ENCODE peak calls at places on chromosome 21, in ten cellular contexts. W is neural crest cell, P is NCI-H748 treated with DMSO at 0.1 percent for 48 hours, Z is progenitor cell of endocrine pancreas, J is body of pancreas, R is foreskin fibroblast, U is fibroblast of the aortic adventitia, D is SK-N-MC, I is lung, G is BE2C. N is an unnamed sample.

GRCh38 chr21:31781737-31782136 is 49.8 kb upstream of the SCAF4 start:
- DNase-seq in W (no peak), P (peak), Z (no peak), J (peak), R (peak), U (peak), D (peak), I (peak), G (peak), N (no peak)

GRCh38 chr21:18661842-18662241 is 258.3 kb upstream of the TMPRSS15 start:
- DNase-seq in W (no peak), P (no peak), Z (no peak), J (no peak), R (no peak), U (no peak), D (no peak), I (no peak), G (no peak), N (no peak)

GRCh38 chr21:40706806-40707205 is 140.2 kb downstream of the DSCAM start:
- DNase-seq in W (no peak), P (no peak), Z (no peak), J (no peak), R (no peak), U (no peak), D (no peak), I (no peak), G (no peak), N (no peak)

GRCh38 chr21:17343055-17343454 is 169.8 kb upstream of the CXADR start:
- DNase-seq in W (peak), P (no peak), Z (no peak), J (no peak), R (peak), U (peak), D (peak), I (no peak), G (no peak), N (no peak)

GRCh38 chr21:42574234-42575027 is 60.8 kb downstream of the SLC37A1 start:
- DNase-seq in W (no peak), P (no peak), Z (no peak), J (no peak), R (peak), U (no peak), D (no peak), I (no peak), G (peak), N (no peak)

GRCh38 chr21:45114475-45114874 is 40.1 kb downstream of the ADARB1 start:
- DNase-seq in W (no peak), P (no peak), Z (no peak), J (no peak), R (no peak), U (no peak), D (no peak), I (no peak), G (no peak), N (no peak)

GRCh38 chr21:36183144-36183795 is 26.6 kb downstream of the DOP1B start:
- DNase-seq in W (no peak), P (no peak), Z (no peak), J (no peak), R (no peak), U (no peak), D (no peak), I (no peak), G (no peak), N (no peak)

GRCh38 chr21:28537371-28538079 is 455.2 kb downstream of the LTN1 start:
- DNase-seq in W (no peak), P (no peak), Z (no peak), J (no peak), R (peak), U (peak), D (no peak), I (no peak), G (no peak), N (no peak)

GRCh38 chr21:43905726-43906455 is 40.9 kb downstream of the AGPAT3 start:
- DNase-seq in W (no peak), P (no peak), Z (no peak), J (no peak), R (peak), U (no peak), D (no peak), I (no peak), G (no peak), N (no peak)

GRCh38 chr21:24375201-24375600 is 1232.1 kb downstream of the MRPL39 start:
- DNase-seq in W (no peak), P (no peak), Z (no peak), J (no peak), R (no peak), U (no peak), D (no peak), I (no peak), G (peak), N (no peak)

GRCh38 chr21:45778686-45779085 is 135.2 kb downstream of the PCBP3 start:
- DNase-seq in W (no peak), P (no peak), Z (no peak), J (no peak), R (no peak), U (no peak), D (no peak), I (no peak), G (no peak), N (no peak)

GRCh38 chr21:26715878-26716506 is 129.2 kb downstream of the ADAMTS1 start:
- DNase-seq in W (peak), P (peak), Z (peak), J (peak), R (peak), U (peak), D (no peak), I (no peak), G (peak), N (no peak)

GRCh38 chr21:38788275-38788911 is 17.3 kb upstream of the ETS2 start:
- DNase-seq in W (no peak), P (no peak), Z (no peak), J (no peak), R (no peak), U (peak), D (no peak), I (no peak), G (no peak), N (no peak)

GRCh38 chr21:21971384-21971783 is 973.2 kb downstream of the NCAM2 start:
- DNase-seq in W (no peak), P (peak), Z (no peak), J (no peak), R (no peak), U (no peak), D (no peak), I (no peak), G (no peak), N (no peak)

GRCh38 chr21:38352536-38353219 is 95.9 kb downstream of the KCNJ15 start:
- DNase-seq in W (peak), P (peak), Z (peak), J (peak), R (peak), U (peak), D (no peak), I (peak), G (peak), N (no peak)

GRCh38 chr21:35616090-35616489 is 444.2 kb downstream of the SETD4 start:
- DNase-seq in W (no peak), P (no peak), Z (no peak), J (no peak), R (peak), U (peak), D (no peak), I (no peak), G (no peak), N (no peak)